ENCODE peak calls at places on chromosome 12, in four cellular contexts. N, E, W and X are unnamed samples.

GRCh38 chr12:43210437-43211197 is 341.4 kb downstream of the ADAMTS20 start:
- DNase-seq in N (no peak), E (peak), W (peak), X (no peak)

GRCh38 chr12:113198286-113198685 is 12.8 kb downstream of the RITA1 start:
- DNase-seq in N (no peak), E (no peak), W (no peak), X (no peak)

GRCh38 chr12:52612431-52613290 is 5.7 kb downstream of the KRT73 start:
- DNase-seq in N (peak), E (no peak), W (no peak), X (no peak)

GRCh38 chr12:112107728-112108447 is 695 bp downstream of the NAA25 start:
- DNase-seq in N (peak), E (no peak), W (peak), X (peak)

GRCh38 chr12:19227190-19227879 is 97.8 kb downstream of the PLEKHA5 start:
- DNase-seq in N (no peak), E (no peak), W (peak), X (no peak)

GRCh38 chr12:72433298-72433697 is 161.1 kb downstream of the TRHDE start:
- DNase-seq in N (no peak), E (no peak), W (no peak), X (no peak)

GRCh38 chr12:43099691-43100163 is 452.3 kb downstream of the ADAMTS20 start:
- DNase-seq in N (no peak), E (no peak), W (no peak), X (no peak)

GRCh38 chr12:6169107-6169440 is 31.1 kb upstream of the CD9 start:
- DNase-seq in N (no peak), E (no peak), W (no peak), X (no peak)

GRCh38 chr12:74725154-74725553 is 187.5 kb downstream of the ATXN7L3B start:
- DNase-seq in N (no peak), E (no peak), W (peak), X (no peak)

GRCh38 chr12:67697981-67698380 is 49.4 kb downstream of the DYRK2 start:
- DNase-seq in N (no peak), E (no peak), W (no peak), X (no peak)

GRCh38 chr12:124861898-124862676 is 1.6 kb downstream of the SCARB1 start:
- DNase-seq in N (no peak), E (no peak), W (no peak), X (no peak)

GRCh38 chr12:108477055-108477880 is 37.8 kb upstream of the FICD start:
- DNase-seq in N (no peak), E (no peak), W (no peak), X (no peak)

GRCh38 chr12:68428724-68429580 is 96.8 kb upstream of the MDM1 start:
- DNase-seq in N (no peak), E (no peak), W (peak), X (no peak)

GRCh38 chr12:104177663-104178501 is 37.7 kb upstream of the TXNRD1 start:
- DNase-seq in N (peak), E (peak), W (peak), X (peak)

GRCh38 chr12:66187016-66187415 is 2.0 kb upstream of the IRAK3 start:
- DNase-seq in N (no peak), E (no peak), W (no peak), X (no peak)